ENCODE peak calls at places on chromosomes 7 and 10, in five cellular contexts. Z is RCC 7860, F is DMS79, B is B cell, H is putamen. Q is an unnamed sample.

GRCh38 chr10:97849491-97850402 is at the start of gene GOLGA7B:
- DNase-seq in Z (no peak), F (peak; percentile 29), B (peak; percentile 38), H (no peak), Q (peak; percentile 79)

GRCh38 chr10:117532451-117533107 is 10.0 kb upstream of the EMX2 start:
- DNase-seq in Z (no peak), F (no peak), B (no peak), H (no peak), Q (no peak)

GRCh38 chr10:130967784-130968183 is 343.7 kb downstream of the TCERG1L start:
- DNase-seq in Z (no peak), F (no peak), B (no peak), H (no peak), Q (no peak)

GRCh38 chr7:78530351-78530750 is 731.8 kb downstream of the PHTF2 start:
- DNase-seq in Z (no peak), F (no peak), B (no peak), H (peak; percentile 73), Q (no peak)

GRCh38 chr10:33114451-33114944 is 156.5 kb upstream of the ITGB1 start:
- DNase-seq in Z (peak; percentile 41), F (no peak), B (no peak), H (no peak), Q (no peak)

GRCh38 chr7:135430626-135431025 is 79.3 kb downstream of the CNOT4 start:
- DNase-seq in Z (no peak), F (no peak), B (no peak), H (no peak), Q (no peak)

GRCh38 chr7:45983720-45984032 is 62.6 kb upstream of the IGFBP3 start:
- DNase-seq in Z (no peak), F (no peak), B (no peak), H (no peak), Q (no peak)

GRCh38 chr10:60810437-60811182 is 32.3 kb downstream of the CDK1 start:
- DNase-seq in Z (no peak), F (no peak), B (no peak), H (peak; percentile 58), Q (no peak)

GRCh38 chr10:28788767-28789166 is 111.4 kb downstream of the BAMBI start:
- DNase-seq in Z (no peak), F (no peak), B (no peak), H (peak; percentile 92), Q (no peak)

GRCh38 chr7:158723714-158724385 is 19.2 kb upstream of the NCAPG2 start:
- DNase-seq in Z (no peak), F (no peak), B (no peak), H (no peak), Q (no peak)

GRCh38 chr7:29285451-29285807 is 90.9 kb downstream of the CHN2 start:
- DNase-seq in Z (peak; percentile 83), F (no peak), B (no peak), H (no peak), Q (peak; percentile 63)

GRCh38 chr10:100986952-100987684 is at the start of the genes MRPL43 and TWNK:
- DNase-seq in Z (peak; percentile 52), F (no peak), B (peak; percentile 82), H (peak; percentile 89), Q (peak; percentile 77)

GRCh38 chr7:29957921-29958320 is 31.7 kb downstream of the SCRN1 start:
- DNase-seq in Z (no peak), F (no peak), B (no peak), H (no peak), Q (peak; percentile 72)

GRCh38 chr7:92179393-92179924 is 517 bp upstream of the LRRD1 start:
- DNase-seq in Z (no peak), F (no peak), B (no peak), H (peak; percentile 25), Q (peak; percentile 62)

GRCh38 chr7:71173955-71174354 is 42.0 kb downstream of the GALNT17 start:
- DNase-seq in Z (no peak), F (peak; percentile 7), B (no peak), H (no peak), Q (no peak)

GRCh38 chr10:86962981-86963310 is 4.5 kb downstream of the SNCG start:
- DNase-seq in Z (no peak), F (no peak), B (no peak), H (no peak), Q (no peak)

GRCh38 chr10:127986543-127987466 is 79.9 kb downstream of the PTPRE start:
- DNase-seq in Z (peak; percentile 30), F (no peak), B (no peak), H (no peak), Q (no peak)

GRCh38 chr10:129642427-129642826 is 175.4 kb downstream of the MGMT start:
- DNase-seq in Z (peak; percentile 91), F (no peak), B (no peak), H (no peak), Q (no peak)

GRCh38 chr7:132049462-132050304 is 493.3 kb upstream of the PODXL start:
- DNase-seq in Z (no peak), F (no peak), B (no peak), H (no peak), Q (no peak)

GRCh38 chr7:65974191-65974801 is 7.7 kb downstream of the GUSB start:
- DNase-seq in Z (no peak), F (no peak), B (no peak), H (no peak), Q (no peak)

GRCh38 chr10:23325132-23325531 is 19.5 kb downstream of the C10orf67 start:
- DNase-seq in Z (no peak), F (no peak), B (no peak), H (no peak), Q (no peak)

GRCh38 chr7:159103382-159104187 is 41.1 kb downstream of the VIPR2 start:
- DNase-seq in Z (no peak), F (no peak), B (peak; percentile 27), H (no peak), Q (no peak)

GRCh38 chr10:13792011-13792410 is 205.2 kb downstream of the PRPF18 start:
- DNase-seq in Z (no peak), F (no peak), B (no peak), H (no peak), Q (no peak)

GRCh38 chr10:69786791-69787190 is 14.9 kb upstream of the COL13A1 start:
- DNase-seq in Z (peak; percentile 31), F (no peak), B (no peak), H (no peak), Q (no peak)

GRCh38 chr10:8180348-8180747 is 125.9 kb downstream of the GATA3 start:
- DNase-seq in Z (no peak), F (no peak), B (no peak), H (no peak), Q (no peak)

GRCh38 chr10:5629789-5630436 is 36.5 kb downstream of the ASB13 start:
- DNase-seq in Z (peak; percentile 51), F (no peak), B (peak; percentile 74), H (peak; percentile 69), Q (peak; percentile 86)

GRCh38 chr10:85433248-85433647 is 933.3 kb downstream of the GRID1 start:
- DNase-seq in Z (no peak), F (no peak), B (no peak), H (no peak), Q (no peak)

GRCh38 chr7:122303971-122304603 is 463 bp downstream of the FEZF1 start:
- DNase-seq in Z (no peak), F (no peak), B (no peak), H (no peak), Q (peak; percentile 39)

GRCh38 chr7:29748286-29749099 is 57.8 kb upstream of the WIPF3 start:
- DNase-seq in Z (peak; percentile 48), F (peak; percentile 39), B (no peak), H (peak; percentile 47), Q (peak; percentile 56)

GRCh38 chr10:129193148-129193547 is 273.9 kb upstream of the MGMT start:
- DNase-seq in Z (peak; percentile 29), F (no peak), B (no peak), H (no peak), Q (no peak)

GRCh38 chr10:105925045-105925785 is 1239.3 kb downstream of the SORCS1 start:
- DNase-seq in Z (no peak), F (no peak), B (no peak), H (no peak), Q (no peak)

GRCh38 chr7:54811016-54811924 is 52.3 kb upstream of the SEC61G start:
- DNase-seq in Z (peak; percentile 56), F (no peak), B (no peak), H (no peak), Q (no peak)

GRCh38 chr7:158017226-158018060 is 570.2 kb downstream of the PTPRN2 start:
- DNase-seq in Z (no peak), F (no peak), B (no peak), H (no peak), Q (peak; percentile 72)

GRCh38 chr7:154741131-154741530 is 261.8 kb downstream of the PAXIP1 start:
- DNase-seq in Z (no peak), F (no peak), B (peak; percentile 13), H (no peak), Q (no peak)

GRCh38 chr10:101021692-101022251 is 9.2 kb downstream of the PDZD7 start:
- DNase-seq in Z (no peak), F (no peak), B (no peak), H (no peak), Q (no peak)

GRCh38 chr10:32948451-32948850 is 9.6 kb downstream of the ITGB1 start:
- DNase-seq in Z (no peak), F (no peak), B (no peak), H (no peak), Q (no peak)

GRCh38 chr7:84950836-84951235 is 236.0 kb downstream of the SEMA3D start:
- DNase-seq in Z (peak; percentile 14), F (no peak), B (no peak), H (no peak), Q (no peak)

Q was measured in NCI-H146.